ENCODE peak calls at places on chromosome 14, in six cellular contexts. A, X, F, Z, R and P are unnamed samples.

GRCh38 chr14:100594625-100594951 is 7.4 kb upstream of the BEGAIN start:
- DNase-seq in A (peak; percentile 2), X (no peak), F (no peak), Z (no peak), R (no peak), P (no peak)

GRCh38 chr14:76259029-76259735 is 107.5 kb downstream of the GPATCH2L start:
- DNase-seq in A (no peak), X (no peak), F (no peak), Z (no peak), R (no peak), P (no peak)

GRCh38 chr14:99274346-99275221 is 2.6 kb upstream of the BCL11B start:
- DNase-seq in A (peak; percentile 28), X (peak; percentile 83), F (peak; percentile 50), Z (peak; percentile 89), R (peak; percentile 86), P (peak; percentile 75)

GRCh38 chr14:106204063-106204462 is 677.7 kb downstream of the TMEM121 start:
- DNase-seq in A (no peak), X (no peak), F (no peak), Z (no peak), R (no peak), P (no peak)

GRCh38 chr14:54353266-54353665 is 43.5 kb upstream of the CDKN3 start:
- DNase-seq in A (no peak), X (no peak), F (no peak), Z (no peak), R (no peak), P (no peak)

GRCh38 chr14:76867536-76868452 is 41.6 kb downstream of the LRRC74A start:
- DNase-seq in A (no peak), X (no peak), F (peak; percentile 39), Z (no peak), R (no peak), P (no peak)

GRCh38 chr14:61472801-61473376 is 151.5 kb downstream of the PRKCH start:
- DNase-seq in A (no peak), X (peak; percentile 41), F (peak; percentile 26), Z (peak; percentile 52), R (no peak), P (no peak)

GRCh38 chr14:56660677-56661389 is 81.2 kb downstream of the TMEM260 start:
- DNase-seq in A (no peak), X (no peak), F (no peak), Z (no peak), R (no peak), P (no peak)

GRCh38 chr14:64704743-64705405 is 650 bp downstream of the PLEKHG3 start:
- DNase-seq in A (peak; percentile 37), X (no peak), F (no peak), Z (peak; percentile 32), R (peak; percentile 57), P (no peak)

GRCh38 chr14:40494483-40494882 is 1062.2 kb upstream of the FBXO33 start:
- DNase-seq in A (no peak), X (no peak), F (no peak), Z (no peak), R (no peak), P (no peak)

GRCh38 chr14:106845286-106846087 is 1319.1 kb downstream of the TMEM121 start:
- DNase-seq in A (no peak), X (no peak), F (peak; percentile 49), Z (no peak), R (peak; percentile 93), P (peak; percentile 92)

GRCh38 chr14:87461704-87462103 is 531.3 kb downstream of the GALC start:
- DNase-seq in A (no peak), X (no peak), F (no peak), Z (no peak), R (no peak), P (no peak)

GRCh38 chr14:100777366-100778077 is 48.4 kb upstream of the MEG3 start:
- DNase-seq in A (no peak), X (no peak), F (no peak), Z (no peak), R (no peak), P (no peak)

GRCh38 chr14:55766071-55766470 is 186.1 kb downstream of the KTN1 start:
- DNase-seq in A (no peak), X (no peak), F (no peak), Z (no peak), R (no peak), P (no peak)

GRCh38 chr14:58817846-58818245 is 180.1 kb downstream of the DACT1 start:
- DNase-seq in A (no peak), X (peak; percentile 35), F (no peak), Z (peak; percentile 52), R (no peak), P (no peak)

GRCh38 chr14:95069018-95069417 is 88.3 kb downstream of the DICER1 start:
- DNase-seq in A (no peak), X (no peak), F (no peak), Z (no peak), R (no peak), P (no peak)

GRCh38 chr14:33030406-33030805 is 91.7 kb downstream of the NPAS3 start:
- DNase-seq in A (no peak), X (no peak), F (no peak), Z (no peak), R (no peak), P (no peak)

GRCh38 chr14:57057803-57058202 is 210.9 kb downstream of the EXOC5 start:
- DNase-seq in A (no peak), X (no peak), F (no peak), Z (no peak), R (no peak), P (no peak)

GRCh38 chr14:49464885-49465284 is 121.3 kb downstream of the RPS29 start:
- DNase-seq in A (no peak), X (no peak), F (no peak), Z (peak; percentile 4), R (no peak), P (peak; percentile 3)

GRCh38 chr14:72685456-72685855 is 208.4 kb downstream of the DPF3 start:
- DNase-seq in A (no peak), X (no peak), F (no peak), Z (no peak), R (no peak), P (no peak)

GRCh38 chr14:97221572-97221971 is 424.4 kb downstream of the VRK1 start:
- DNase-seq in A (no peak), X (no peak), F (no peak), Z (no peak), R (no peak), P (no peak)

GRCh38 chr14:38818555-38818954 is 284.5 kb downstream of the SEC23A start:
- DNase-seq in A (no peak), X (no peak), F (no peak), Z (no peak), R (no peak), P (no peak)

GRCh38 chr14:56899829-56900228 is 89.5 kb upstream of the OTX2 start:
- DNase-seq in A (no peak), X (no peak), F (no peak), Z (no peak), R (no peak), P (no peak)

DNA sequence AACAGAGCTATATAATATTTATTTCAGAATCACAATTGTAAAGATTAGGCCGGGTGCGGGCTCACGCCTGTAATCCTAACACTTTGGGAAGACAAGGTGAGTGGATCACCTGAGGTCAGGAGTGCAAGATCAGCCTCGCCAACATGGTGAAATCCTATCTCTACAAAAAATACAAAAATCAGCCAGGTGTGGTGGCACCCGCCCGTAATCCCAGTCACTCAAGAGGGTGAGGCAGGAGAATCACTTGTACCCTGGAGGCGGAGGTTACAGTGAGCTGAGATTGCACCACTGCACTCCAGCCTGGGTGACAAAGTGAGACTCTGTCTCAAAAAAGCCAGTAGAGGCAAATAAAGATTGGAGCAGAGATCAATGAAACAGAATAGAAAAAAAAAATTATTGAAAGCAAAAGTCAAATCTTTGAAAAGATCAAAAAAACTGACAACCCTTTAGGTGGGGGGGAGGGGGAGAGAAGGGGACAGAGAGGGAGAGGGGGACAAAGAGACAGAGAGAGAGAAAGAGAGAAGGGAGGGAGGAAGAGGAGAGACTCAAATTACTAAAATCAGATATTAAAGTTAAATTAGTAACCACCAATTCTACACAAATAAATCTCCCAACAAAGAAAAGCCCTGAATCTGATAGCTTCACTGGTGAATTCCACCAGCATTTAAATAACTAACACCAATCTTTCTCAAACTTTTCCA is 52.4 kb upstream of the AP4S1 start:
- DNase-seq in A (no peak), X (no peak), F (no peak), Z (no peak), R (no peak), P (no peak)
- TF ChIP-seq CTCF in A (no peak), X (no peak), F (no peak), Z (no peak), R (no peak), P (no peak)

DNA sequence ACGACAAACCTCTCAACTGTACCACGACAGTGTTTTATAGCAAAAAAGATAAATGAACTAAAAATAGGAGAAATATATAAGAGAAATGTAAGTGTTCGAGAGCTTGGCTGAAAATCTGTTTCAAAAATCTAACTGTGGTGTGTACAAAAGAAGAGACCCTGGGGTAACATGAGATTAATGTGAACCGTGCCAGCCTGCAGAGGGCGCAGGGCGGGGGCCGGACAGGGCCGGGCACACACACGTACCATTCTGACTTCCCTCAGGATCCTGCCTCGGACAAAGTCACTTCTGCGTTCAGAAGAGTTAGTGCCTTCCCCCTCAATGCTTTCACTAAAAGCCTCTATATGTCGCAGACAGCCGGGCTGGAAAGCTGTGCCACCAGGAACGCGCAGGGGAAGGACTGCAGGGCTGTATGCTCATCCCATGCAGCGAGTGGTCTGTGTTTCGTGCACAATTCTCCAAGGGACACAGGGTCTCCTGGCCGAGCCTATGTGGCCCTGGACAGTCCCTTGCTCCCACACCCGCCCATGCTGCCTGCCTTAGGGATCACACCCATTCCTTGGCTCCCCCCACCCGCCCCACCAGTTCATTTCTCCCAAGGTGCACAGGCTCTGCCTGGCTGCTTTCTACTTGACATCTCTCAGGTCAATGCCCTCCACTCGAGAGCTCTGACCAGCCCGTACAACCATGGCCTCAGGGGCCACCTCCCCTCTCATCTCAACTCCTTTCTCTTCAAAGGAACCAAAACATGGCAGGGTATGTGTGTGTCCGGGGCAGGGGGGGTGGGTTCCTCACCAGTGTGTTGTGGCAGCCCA is 8.5 kb downstream of the CDCA4 start:
- DNase-seq in A (no peak), X (no peak), F (no peak), Z (no peak), R (no peak), P (peak; percentile 64)
- TF ChIP-seq CTCF in A (peak; percentile 46), X (peak; percentile 12), F (peak; percentile 39), Z (no peak), R (peak; percentile 38), P (peak; percentile 24)

GRCh38 chr14:69535230-69535848 is 39.3 kb downstream of the CCDC177 start:
- DNase-seq in A (peak; percentile 30), X (peak; percentile 70), F (no peak), Z (peak; percentile 76), R (peak; percentile 45), P (peak; percentile 52)
- TF ChIP-seq CTCF in A (peak; percentile 52), X (peak; percentile 78), F (peak; percentile 55), Z (peak; percentile 83), R (peak; percentile 48), P (peak; percentile 42)

DNA sequence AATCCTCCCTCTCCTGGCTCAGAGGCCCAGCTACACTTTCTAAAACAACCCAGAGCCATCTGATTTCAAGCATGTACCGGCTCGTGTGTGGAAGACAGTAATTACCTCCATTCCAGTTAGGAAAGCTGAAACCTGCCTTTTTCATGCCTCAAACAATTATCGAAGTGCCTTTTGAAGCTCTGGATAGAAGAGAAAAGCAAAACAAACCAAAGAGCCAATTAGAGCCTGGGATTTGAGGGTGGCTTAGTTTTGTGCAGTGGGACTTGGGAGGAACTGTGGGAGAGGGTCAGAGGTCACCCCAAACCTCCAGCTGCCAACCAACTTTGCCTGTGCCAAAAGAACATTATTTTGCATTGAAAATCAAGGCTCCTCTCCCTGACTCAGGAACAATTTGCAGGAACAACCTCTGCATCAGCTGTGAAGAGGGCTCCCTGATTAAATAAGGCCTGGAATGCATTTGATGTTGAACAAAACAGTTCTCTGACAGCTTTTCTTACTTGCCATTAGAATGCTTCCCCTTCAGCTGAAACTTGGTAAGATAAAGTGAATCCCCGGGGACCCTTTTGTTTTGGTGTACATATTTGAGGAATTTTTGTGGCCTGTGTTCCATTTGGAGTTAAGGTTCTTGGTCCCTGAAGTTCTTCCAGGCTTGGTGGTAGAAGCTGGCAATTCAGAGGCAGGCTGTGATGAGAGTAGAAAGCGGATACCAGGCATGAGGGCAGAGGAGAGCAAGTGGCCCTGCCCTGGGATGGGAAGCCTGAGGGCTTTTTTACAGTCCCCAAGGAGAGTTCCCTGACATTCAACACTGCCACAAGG is 270.1 kb downstream of the ZFP36L1 start:
- DNase-seq in A (no peak), X (peak; percentile 96), F (no peak), Z (peak; percentile 92), R (no peak), P (no peak)
- TF ChIP-seq CTCF in A (no peak), X (no peak), F (no peak), Z (no peak), R (no peak), P (no peak)